ENCODE peak calls at places on chromosomes 11 and 22, in eight cellular contexts. O is endothelial cell of umbilical vein, C is fibroblast of lung, L is endodermal cell, U is thoracic aorta, N is left lung, W is pancreas, P is mammary epithelial cell. E is an unnamed sample. For H3K27me3, the result is how much of the 10 kb centered on the place peaks cover.

GRCh38 chr11:17314232-17314547 is 37.4 kb upstream of the NCR3LG1 start:
- DNase-seq in P (peak), O (peak), U (no peak), C (peak), N (no peak), W (no peak), L (no peak), E (no peak)

GRCh38 chr11:72223615-72224586 is 666 bp upstream of the INPPL1 start:
- DNase-seq in L (peak), C (peak), W (peak), O (peak), P (no peak), U (no peak), N (peak), E (no peak)

GRCh38 chr11:119584193-119585037 is 144.6 kb downstream of the NECTIN1 start:
- DNase-seq in L (peak), O (peak), C (peak), W (peak), U (no peak), N (peak), P (peak), E (peak)

GRCh38 chr11:69671734-69672465 is 3.3 kb downstream of the LTO1 start:
- DNase-seq in P (no peak), U (no peak), O (no peak), N (no peak), W (no peak), C (no peak), L (no peak), E (no peak)

GRCh38 chr11:44120169-44120568 is 24.7 kb downstream of the EXT2 start:
- DNase-seq in L (peak), W (no peak), O (no peak), C (peak), P (no peak), N (no peak), U (no peak), E (no peak)

GRCh38 chr22:29765905-29766631 is 739 bp downstream of the ZMAT5 start:
- DNase-seq in L (no peak), P (no peak), C (no peak), U (no peak), W (no peak), N (no peak), O (no peak), E (no peak)

GRCh38 chr11:23280088-23280487 is 419.8 kb upstream of the CCDC179 start:
- DNase-seq in N (no peak), L (no peak), U (no peak), W (no peak), O (no peak), P (no peak), C (no peak), E (no peak)

GRCh38 chr11:43856988-43857387 is 23.6 kb upstream of the ALKBH3 start:
- DNase-seq in U (no peak), P (no peak), O (no peak), L (no peak), N (no peak), W (no peak), C (peak), E (no peak)

GRCh38 chr22:37922177-37922576 is 16.1 kb downstream of the MICALL1 start:
- DNase-seq in P (no peak), U (no peak), O (no peak), N (no peak), L (no peak), W (no peak), C (no peak), E (no peak)

GRCh38 chr11:11577246-11577855 is 44.5 kb downstream of the GALNT18 start:
- DNase-seq in U (no peak), P (no peak), N (no peak), L (peak), C (peak), O (peak), W (peak), E (no peak)

GRCh38 chr11:8930456-8931175 is 2.1 kb downstream of the C11orf16 start:
- DNase-seq in O (no peak), W (no peak), C (no peak), P (no peak), L (no peak), N (no peak), U (no peak), E (no peak)

GRCh38 chr11:133303262-133303661 is 229.0 kb downstream of the OPCML start:
- DNase-seq in O (no peak), U (no peak), L (no peak), C (no peak), P (no peak), N (no peak), W (no peak), E (no peak)

GRCh38 chr11:10823152-10823579 is 14.4 kb upstream of the EIF4G2 start:
- DNase-seq in W (no peak), C (no peak), N (no peak), L (no peak), O (no peak), U (no peak), P (no peak), E (no peak)

GRCh38 chr22:45129703-45130524 is 33.8 kb upstream of the NUP50 start:
- DNase-seq in L (no peak), W (no peak), O (no peak), U (no peak), P (no peak), C (no peak), N (no peak), E (no peak)

GRCh38 chr11:125846188-125846587 is 13.1 kb downstream of the PATE4 start:
- DNase-seq in N (no peak), C (no peak), U (no peak), L (no peak), O (no peak), P (no peak), W (no peak), E (no peak)

GRCh38 chr22:26763633-26764295 is 106.4 kb downstream of the MIAT start:
- DNase-seq in U (no peak), P (peak), O (no peak), C (peak), W (no peak), N (no peak), L (peak), E (no peak)

GRCh38 chr11:18890615-18891014 is 48.6 kb downstream of the MRGPRX1 start:
- DNase-seq in P (no peak), L (peak), N (no peak), W (no peak), C (no peak), O (no peak), U (no peak), E (no peak)

GRCh38 chr22:45640291-45640940 is 31.2 kb upstream of the ATXN10 start:
- DNase-seq in P (no peak), O (no peak), U (no peak), N (no peak), W (no peak), L (no peak), C (no peak), E (no peak)

GRCh38 chr11:61610905-61611304 is 30.0 kb upstream of the SYT7 start:
- DNase-seq in C (no peak), O (no peak), W (no peak), N (no peak), L (no peak), U (no peak), P (no peak), E (no peak)

DNA sequence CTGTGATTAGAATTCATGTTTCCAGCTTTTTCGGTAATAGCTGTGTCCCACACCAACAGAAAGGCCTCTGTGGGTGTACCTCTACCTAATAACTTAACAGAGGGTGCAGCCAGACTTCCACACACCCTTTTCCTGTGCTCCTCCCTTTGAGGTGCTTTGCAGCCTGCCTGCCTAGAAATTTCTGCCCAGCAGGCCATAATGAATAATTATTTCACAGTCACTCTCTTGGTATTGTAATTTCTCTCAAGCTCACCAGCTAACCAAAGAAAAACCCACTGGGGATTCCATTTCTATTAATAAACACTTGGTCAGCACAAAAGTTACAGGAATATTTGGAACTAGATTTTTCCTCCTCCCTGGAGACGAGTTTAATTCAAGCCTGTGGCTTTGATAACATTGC is 13.3 kb downstream of the WT1 start:
- DNase-seq in W (no peak), L (no peak), O (no peak), C (no peak), U (no peak), N (no peak), P (no peak), E (no peak)
- H3K27me3 ChIP-seq in W (under half), L (half or more), O (under half), C (under half), U (under half), N (under half), P (under half), E (under half)

GRCh38 chr11:285021-285893 is 3.7 kb upstream of the PGGHG start:
- DNase-seq in W (peak), U (no peak), N (peak), P (no peak), L (peak), O (no peak), C (no peak), E (peak)
- H3K27me3 ChIP-seq in W (under half), U (under half), N (under half), P (under half), L (under half), O (under half), C (under half), E (half or more)

GRCh38 chr11:70719516-70719915 is 321.2 kb downstream of the CTTN start:
- DNase-seq in W (no peak), U (no peak), P (no peak), N (no peak), O (no peak), L (no peak), C (no peak), E (no peak)
- H3K27me3 ChIP-seq in W (under half), U (under half), P (under half), N (under half), O (under half), L (under half), C (under half), E (under half)

GRCh38 chr11:92820860-92821259 is 148.6 kb upstream of the MTNR1B start:
- DNase-seq in U (no peak), P (no peak), N (no peak), C (no peak), O (no peak), L (no peak), W (no peak), E (no peak)
- H3K27me3 ChIP-seq in U (under half), P (under half), N (under half), C (under half), O (under half), L (under half), W (under half), E (under half)

GRCh38 chr11:47592970-47593369 is 1.2 kb downstream of the C1QTNF4 start:
- DNase-seq in U (no peak), P (no peak), C (no peak), W (no peak), L (no peak), N (no peak), O (no peak), E (no peak)

GRCh38 chr11:47593934-47594855 is at the start of gene C1QTNF4:
- DNase-seq in W (no peak), O (no peak), P (no peak), U (no peak), N (no peak), L (peak), C (no peak), E (no peak)

GRCh38 chr11:47593492-47593933 is 698 bp downstream of the C1QTNF4 start:
- DNase-seq in C (no peak), N (no peak), U (no peak), P (no peak), W (no peak), O (no peak), L (no peak), E (no peak)

GRCh38 chr11:47595967-47596366 is 1.8 kb upstream of the C1QTNF4 start:
- DNase-seq in W (no peak), L (no peak), O (no peak), U (no peak), N (no peak), P (no peak), C (no peak), E (no peak)

DNA sequence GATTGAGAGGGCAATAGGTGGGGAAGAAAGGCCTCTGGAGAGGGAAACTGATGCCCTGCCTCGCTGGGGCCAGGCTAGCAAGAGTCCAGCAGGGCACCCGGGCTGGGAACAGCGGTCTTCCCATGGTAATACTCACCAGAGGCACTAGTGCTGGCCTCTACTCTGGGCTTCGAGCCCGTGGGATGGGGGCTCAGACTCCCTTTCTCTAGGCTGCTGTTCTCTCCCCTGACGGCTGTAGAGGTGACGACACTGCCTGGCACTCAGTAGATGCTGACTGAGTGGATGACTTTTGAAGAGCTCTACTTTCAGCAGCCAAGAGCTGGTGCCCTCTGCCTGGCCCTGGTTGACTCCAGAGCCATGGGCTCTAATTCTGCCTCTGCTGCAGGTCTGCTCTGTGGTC is 818 bp upstream of the C1QTNF4 start:
- DNase-seq in W (no peak), L (no peak), O (no peak), N (no peak), U (no peak), P (no peak), C (no peak), E (no peak)
- H3K27me3 ChIP-seq in W (under half), L (under half), O (under half), N (under half), U (under half), P (under half), C (under half), E (under half)

GRCh38 chr11:74721479-74721835 is 9.8 kb downstream of the CHRDL2 start:
- DNase-seq in C (no peak), W (no peak), N (no peak), U (no peak), L (no peak), O (no peak), P (no peak), E (no peak)

GRCh38 chr11:74725701-74726100 is 5.5 kb downstream of the CHRDL2 start:
- DNase-seq in O (no peak), N (no peak), W (no peak), L (peak), U (no peak), C (peak), P (no peak), E (no peak)

GRCh38 chr11:74726547-74727182 is 4.6 kb downstream of the CHRDL2 start:
- DNase-seq in L (peak), U (no peak), C (peak), W (peak), N (peak), O (peak), P (peak), E (peak)

GRCh38 chr11:74720596-74721478 is 10.4 kb downstream of the CHRDL2 start:
- DNase-seq in P (no peak), U (peak), N (peak), C (peak), O (no peak), W (no peak), L (peak), E (peak)

GRCh38 chr11:74723511-74723910 is 7.7 kb downstream of the CHRDL2 start:
- DNase-seq in O (no peak), U (no peak), C (no peak), N (no peak), P (no peak), L (no peak), W (no peak), E (no peak)
- H3K27me3 ChIP-seq in O (under half), U (under half), C (under half), N (under half), P (under half), L (under half), W (under half), E (under half)

GRCh38 chr11:30497600-30497999 is 88.6 kb downstream of the MPPED2 start:
- DNase-seq in P (no peak), O (no peak), U (no peak), W (no peak), N (no peak), L (no peak), C (no peak), E (no peak)
- H3K27me3 ChIP-seq in P (under half), O (under half), U (under half), W (under half), N (under half), L (under half), C (under half), E (under half)